ENCODE peak calls at places on chromosomes 12 and 14, in four cellular contexts. One of them, this sample, is unnamed.

GRCh38 chr12:115146453-115146852 is 462.5 kb upstream of the TBX3 start:
- DNase-seq in stomach: no peak
- DNase-seq in BJ: no peak
- DNase-seq in NCI-H1436: no peak
- DNase-seq in this sample: no peak

GRCh38 chr12:31005944-31006361 is 67.7 kb upstream of the DDX11 start:
- DNase-seq in NCI-H1436: no peak
- DNase-seq in BJ: peak
- DNase-seq in stomach: no peak
- DNase-seq in this sample: no peak

GRCh38 chr14:100714205-100714781 is 12.4 kb upstream of the DLK1 start:
- DNase-seq in BJ: no peak
- DNase-seq in stomach: no peak
- DNase-seq in NCI-H1436: peak
- DNase-seq in this sample: peak

GRCh38 chr14:77936138-77936639 is 136.3 kb downstream of the ADCK1 start:
- DNase-seq in stomach: no peak
- DNase-seq in NCI-H1436: no peak
- DNase-seq in BJ: no peak
- DNase-seq in this sample: no peak

GRCh38 chr12:93518725-93519124 is 51.4 kb downstream of the MRPL42 start:
- DNase-seq in stomach: no peak
- DNase-seq in BJ: no peak
- DNase-seq in NCI-H1436: no peak
- DNase-seq in this sample: no peak

GRCh38 chr12:51976376-51977160 is 25.1 kb downstream of the ACVR1B start:
- DNase-seq in NCI-H1436: no peak
- DNase-seq in stomach: no peak
- DNase-seq in BJ: no peak
- DNase-seq in this sample: no peak

GRCh38 chr14:20787025-20787424 is 6.0 kb downstream of the RNASE6 start:
- DNase-seq in BJ: no peak
- DNase-seq in stomach: no peak
- DNase-seq in NCI-H1436: no peak
- DNase-seq in this sample: no peak

GRCh38 chr12:2490746-2491145 is 304.0 kb upstream of the FKBP4 start:
- DNase-seq in stomach: no peak
- DNase-seq in BJ: no peak
- DNase-seq in NCI-H1436: no peak
- DNase-seq in this sample: no peak

GRCh38 chr12:31000751-31001150 is 72.9 kb upstream of the DDX11 start:
- DNase-seq in stomach: no peak
- DNase-seq in NCI-H1436: no peak
- DNase-seq in BJ: peak
- DNase-seq in this sample: no peak

GRCh38 chr12:105418232-105418631 is 87.7 kb downstream of the C12orf75 start:
- DNase-seq in NCI-H1436: no peak
- DNase-seq in BJ: peak
- DNase-seq in stomach: no peak
- DNase-seq in this sample: no peak

GRCh38 chr14:69464829-69465228 is 19.7 kb upstream of the PLEKHD1 start:
- DNase-seq in BJ: peak
- DNase-seq in NCI-H1436: no peak
- DNase-seq in stomach: no peak
- DNase-seq in this sample: no peak

GRCh38 chr14:54815531-54815930 is 87.1 kb downstream of the GCH1 start:
- DNase-seq in NCI-H1436: no peak
- DNase-seq in BJ: no peak
- DNase-seq in stomach: no peak
- DNase-seq in this sample: no peak

GRCh38 chr14:73452341-73453191 is 5.8 kb downstream of the NUMB start:
- DNase-seq in stomach: no peak
- DNase-seq in NCI-H1436: no peak
- DNase-seq in BJ: no peak
- DNase-seq in this sample: peak

GRCh38 chr12:11672833-11673232 is 23.4 kb downstream of the ETV6 start:
- DNase-seq in stomach: no peak
- DNase-seq in BJ: no peak
- DNase-seq in NCI-H1436: no peak
- DNase-seq in this sample: no peak

GRCh38 chr12:92951006-92951405 is 21.9 kb upstream of the EEA1 start:
- DNase-seq in NCI-H1436: no peak
- DNase-seq in BJ: no peak
- DNase-seq in stomach: no peak
- DNase-seq in this sample: no peak

GRCh38 chr12:53751336-53752191 is at the start of gene CISTR:
- DNase-seq in stomach: no peak
- DNase-seq in NCI-H1436: no peak
- DNase-seq in BJ: no peak
- DNase-seq in this sample: peak

GRCh38 chr12:52369220-52369619 is 1.9 kb upstream of the KRT85 start:
- DNase-seq in NCI-H1436: no peak
- DNase-seq in BJ: no peak
- DNase-seq in stomach: no peak
- DNase-seq in this sample: no peak

GRCh38 chr12:88432536-88433462 is 147.5 kb downstream of the KITLG start:
- DNase-seq in BJ: no peak
- DNase-seq in stomach: no peak
- DNase-seq in NCI-H1436: no peak
- DNase-seq in this sample: no peak

GRCh38 chr12:56953314-56953713 is 4.1 kb downstream of the RDH16 start:
- DNase-seq in NCI-H1436: no peak
- DNase-seq in stomach: no peak
- DNase-seq in BJ: no peak
- DNase-seq in this sample: no peak

GRCh38 chr14:29955087-29955486 is 27.4 kb upstream of the PRKD1 start:
- DNase-seq in NCI-H1436: no peak
- DNase-seq in BJ: no peak
- DNase-seq in stomach: no peak
- DNase-seq in this sample: no peak

This sample was measured in OCI-LY7.